ENCODE peak calls at places on chromosomes 11 and 22, in seven cellular contexts. P is epithelial cell of esophagus, N is bronchial epithelial cell, I is cardiac muscle cell, L is NB4, E is coronary artery, W is AG09309. J is an unnamed sample.

GRCh38 chr11:116930586-116930985 is 93.2 kb upstream of the APOA1 start:
- DNase-seq in W (no peak), E (no peak), P (no peak), I (no peak), L (no peak), N (no peak), J (no peak)

GRCh38 chr11:117191680-117192400 is 7.3 kb upstream of the TAGLN start:
- DNase-seq in L (no peak), E (peak; percentile 47), W (no peak), N (no peak), I (no peak), P (no peak), J (no peak)

GRCh38 chr11:57425565-57426438 is 1.1 kb downstream of the SLC43A3 start:
- DNase-seq in W (no peak), P (peak; percentile 60), E (peak; percentile 88), N (peak; percentile 41), I (no peak), L (peak; percentile 55), J (no peak)

GRCh38 chr11:2296913-2297622 is 4.7 kb downstream of the C11orf21 start:
- DNase-seq in E (peak; percentile 67), W (no peak), I (no peak), P (no peak), L (peak; percentile 3), N (no peak), J (no peak)

GRCh38 chr22:46437990-46438389 is 99.4 kb downstream of the CELSR1 start:
- DNase-seq in W (no peak), N (no peak), P (no peak), I (no peak), L (no peak), E (no peak), J (no peak)

GRCh38 chr11:43895601-43896000 is 15.0 kb downstream of the ALKBH3 start:
- DNase-seq in W (no peak), L (no peak), N (no peak), E (no peak), I (no peak), P (no peak), J (no peak)

GRCh38 chr11:134939905-134940304 is 527.9 kb upstream of the B3GAT1 start:
- DNase-seq in N (no peak), P (no peak), W (no peak), E (no peak), I (peak; percentile 52), L (peak; percentile 50), J (no peak)

GRCh38 chr11:122754553-122755322 is 83.6 kb upstream of the CRTAM start:
- DNase-seq in P (no peak), W (no peak), E (no peak), L (peak; percentile 75), I (peak; percentile 41), N (no peak), J (no peak)

GRCh38 chr11:129719037-129719436 is 96.6 kb upstream of the TMEM45B start:
- DNase-seq in N (no peak), L (no peak), I (no peak), W (no peak), P (no peak), E (no peak), J (no peak)

GRCh38 chr11:68328374-68329091 is 16.1 kb downstream of the LRP5 start:
- DNase-seq in E (no peak), L (peak; percentile 74), P (no peak), N (no peak), W (no peak), I (no peak), J (no peak)

GRCh38 chr22:41589260-41589600 is 410 bp downstream of the PMM1 start:
- DNase-seq in W (no peak), E (peak; percentile 83), L (peak; percentile 48), P (no peak), I (peak; percentile 44), N (no peak), J (no peak)

GRCh38 chr11:19597194-19597593 is 115.4 kb upstream of the NAV2 start:
- DNase-seq in I (no peak), E (peak; percentile 33), P (peak; percentile 48), L (no peak), N (peak; percentile 38), W (peak; percentile 52), J (peak; percentile 90)

GRCh38 chr11:78954261-78954660 is 379.6 kb upstream of the NARS2 start:
- DNase-seq in P (no peak), L (no peak), I (no peak), W (no peak), N (no peak), E (no peak), J (no peak)

GRCh38 chr11:93089474-93090102 is 108.2 kb downstream of the SLC36A4 start:
- DNase-seq in L (peak; percentile 69), I (peak; percentile 21), E (no peak), N (peak; percentile 61), P (peak; percentile 67), W (peak; percentile 24), J (peak; percentile 7)

GRCh38 chr11:68342459-68343158 is 30.2 kb downstream of the LRP5 start:
- DNase-seq in L (no peak), I (no peak), E (no peak), P (peak; percentile 82), W (no peak), N (peak; percentile 56), J (no peak)

GRCh38 chr11:61585115-61585514 is 4.2 kb upstream of the SYT7 start:
- DNase-seq in L (no peak), P (no peak), E (no peak), N (no peak), I (no peak), W (no peak), J (no peak)

GRCh38 chr11:61587541-61587941 is 6.7 kb upstream of the SYT7 start:
- DNase-seq in E (no peak), W (no peak), L (no peak), P (no peak), N (no peak), I (peak; percentile 70), J (peak; percentile 73)

GRCh38 chr11:61586792-61587430 is 6.0 kb upstream of the SYT7 start:
- DNase-seq in L (peak; percentile 81), E (no peak), W (no peak), N (peak; percentile 26), I (no peak), P (peak; percentile 60), J (no peak)

GRCh38 chr11:61589961-61590360 is 9.1 kb upstream of the SYT7 start:
- DNase-seq in I (no peak), W (no peak), N (peak; percentile 69), L (no peak), E (no peak), P (peak; percentile 54), J (no peak)

DNA sequence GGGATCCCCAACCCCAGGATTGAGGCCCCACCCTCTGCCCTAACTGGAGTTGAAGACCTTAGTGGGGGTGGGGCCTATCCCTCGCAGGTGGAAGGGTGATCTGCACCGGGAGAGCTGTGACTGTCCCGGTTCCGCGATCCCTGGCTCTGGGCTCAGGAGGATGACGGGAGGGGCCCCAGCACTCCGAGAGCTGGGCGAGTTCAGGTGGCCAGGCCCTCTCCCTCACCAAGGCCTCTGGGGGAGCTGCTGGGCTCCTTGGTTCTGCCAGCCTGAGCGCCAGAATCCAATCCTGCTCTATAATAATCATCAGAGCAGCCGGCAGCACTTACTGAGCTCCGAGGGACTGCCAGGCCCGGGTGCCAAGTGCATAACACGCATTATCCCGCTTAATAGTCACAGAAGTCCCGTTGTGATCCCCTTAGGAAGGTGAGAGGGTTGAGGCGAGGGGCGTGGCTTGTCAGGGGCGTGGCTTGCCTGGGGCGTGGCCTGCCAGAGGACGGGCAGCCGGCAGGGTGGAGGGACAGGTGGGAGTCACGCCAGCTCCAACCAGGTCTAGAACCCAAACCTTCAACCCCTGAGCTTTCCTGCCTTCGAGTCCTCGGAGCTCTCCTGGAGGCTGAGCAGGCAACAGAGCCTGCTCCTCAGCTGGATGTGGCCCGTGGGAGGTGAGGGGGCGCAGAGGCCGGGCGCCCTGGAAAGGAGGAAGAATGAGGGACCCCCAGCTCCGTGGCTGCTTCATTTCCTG is 7.2 kb upstream of the SYT7 start:
- DNase-seq in N (peak; percentile 38), E (no peak), P (peak; percentile 47), W (no peak), L (peak; percentile 24), I (peak; percentile 33), J (peak; percentile 54)
- TF ChIP-seq CTCF in N (peak; percentile 46), E (no peak), P (peak; percentile 33), W (peak; percentile 22), L (no peak), I (peak; percentile 31), J (peak; percentile 27)

GRCh38 chr22:36246718-36247117 is 6.2 kb upstream of the APOL1 start:
- DNase-seq in W (no peak), I (no peak), P (no peak), E (no peak), N (no peak), L (no peak), J (no peak)

GRCh38 chr22:36245805-36246356 is 6.6 kb upstream of the APOL2 start:
- DNase-seq in L (no peak), I (no peak), W (no peak), E (no peak), P (no peak), N (no peak), J (no peak)

GRCh38 chr22:36249160-36249559 is 3.8 kb upstream of the APOL1 start:
- DNase-seq in E (no peak), L (no peak), W (no peak), I (no peak), P (no peak), N (no peak), J (no peak)

GRCh38 chr22:36243996-36244395 is 4.7 kb upstream of the APOL2 start:
- DNase-seq in L (no peak), I (no peak), N (no peak), W (no peak), P (no peak), E (peak; percentile 67), J (no peak)

GRCh38 chr22:36244522-36245391 is 5.4 kb upstream of the APOL2 start:
- DNase-seq in N (no peak), I (no peak), P (no peak), W (peak; percentile 28), L (no peak), E (peak; percentile 74), J (no peak)
- TF ChIP-seq CTCF in N (no peak), I (no peak), P (no peak), W (no peak), L (no peak), E (no peak), J (no peak)

GRCh38 chr22:17910561-17911311 is 113.6 kb downstream of the MICAL3 start:
- DNase-seq in N (peak; percentile 66), L (no peak), W (peak; percentile 61), I (peak; percentile 89), P (peak; percentile 77), E (peak; percentile 92), J (peak; percentile 94)
- TF ChIP-seq CTCF in N (peak; percentile 32), L (no peak), W (peak; percentile 62), I (peak; percentile 54), P (no peak), E (no peak), J (peak; percentile 53)

DNA sequence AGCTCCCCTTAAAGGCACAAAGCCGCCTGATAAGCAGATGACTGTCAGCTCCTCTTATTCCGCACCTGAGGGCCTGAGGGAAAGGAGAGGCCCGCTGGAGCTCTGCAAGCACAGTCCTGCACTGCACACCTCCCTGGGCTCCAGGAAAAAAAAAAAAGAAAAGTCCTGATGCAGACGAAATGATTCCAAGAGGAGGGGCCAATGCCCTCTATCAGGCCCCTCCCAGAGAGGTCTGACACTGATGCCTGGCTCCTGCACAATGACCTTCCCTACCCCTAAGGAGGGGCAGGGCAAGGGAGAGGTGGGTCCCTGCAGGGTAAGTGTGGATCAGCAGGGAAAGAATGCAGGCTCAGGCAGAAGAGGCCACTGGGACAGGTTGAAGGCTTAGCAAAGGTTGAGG is 572.7 kb downstream of the SOX6 start:
- DNase-seq in I (peak; percentile 15), W (no peak), N (peak; percentile 70), E (no peak), L (no peak), P (peak; percentile 80), J (no peak)
- TF ChIP-seq CTCF in I (no peak), W (no peak), N (no peak), E (no peak), L (no peak), P (no peak), J (no peak)